ENCODE peak calls at places on chromosomes 12 and 14, in eight cellular contexts. E is GM13976; L is tibial nerve; G is endothelial cell; Y is CD8-positive, alpha-beta T cell; K is psoas muscle; Q is IMR-90; N is fibroblast of pulmonary artery. F is an unnamed sample.

GRCh38 chr12:120466560-120467315 is 2.8 kb downstream of the SRSF9 start:
- DNase-seq in E (no peak), L (no peak), G (peak), Y (no peak), K (peak), Q (peak), N (peak), F (peak)

GRCh38 chr14:105197274-105197673 is 16.2 kb upstream of the NUDT14 start:
- DNase-seq in E (no peak), L (no peak), G (no peak), Y (no peak), K (no peak), Q (peak), N (peak), F (peak)

GRCh38 chr12:47709277-47710048 is 3.6 kb upstream of the RPAP3 start:
- DNase-seq in E (no peak), L (no peak), G (no peak), Y (no peak), K (no peak), Q (peak), N (no peak), F (no peak)

GRCh38 chr14:100065942-100066574 is 836 bp downstream of the EVL start:
- DNase-seq in E (peak), L (no peak), G (no peak), Y (peak), K (no peak), Q (no peak), N (no peak), F (no peak)

GRCh38 chr12:25482637-25483036 is 70.4 kb downstream of the LMNTD1 start:
- DNase-seq in E (no peak), L (no peak), G (no peak), Y (no peak), K (no peak), Q (no peak), N (no peak), F (no peak)

GRCh38 chr12:6653987-6654386 is 6.8 kb upstream of the ACRBP start:
- DNase-seq in E (no peak), L (no peak), G (no peak), Y (no peak), K (no peak), Q (no peak), N (no peak), F (no peak)

GRCh38 chr12:48067250-48067938 is 38.5 kb downstream of the SENP1 start:
- DNase-seq in E (peak), L (no peak), G (no peak), Y (no peak), K (no peak), Q (no peak), N (no peak), F (no peak)

GRCh38 chr14:95609398-95609990 is 74.6 kb downstream of the GLRX5 start:
- DNase-seq in E (peak), L (no peak), G (peak), Y (no peak), K (no peak), Q (peak), N (peak), F (peak)

GRCh38 chr12:76836633-76837032 is 42.2 kb downstream of the CSRP2 start:
- DNase-seq in E (no peak), L (no peak), G (no peak), Y (no peak), K (no peak), Q (no peak), N (no peak), F (no peak)

GRCh38 chr12:124744659-124745467 is 118.8 kb downstream of the SCARB1 start:
- DNase-seq in E (no peak), L (no peak), G (no peak), Y (no peak), K (no peak), Q (no peak), N (no peak), F (no peak)

GRCh38 chr12:40106655-40107054 is 774 bp upstream of the SLC2A13 start:
- DNase-seq in E (no peak), L (no peak), G (no peak), Y (no peak), K (no peak), Q (no peak), N (no peak), F (peak)

GRCh38 chr14:64938972-64939816 is 3.4 kb downstream of the GPX2 start:
- DNase-seq in E (no peak), L (no peak), G (no peak), Y (no peak), K (no peak), Q (no peak), N (no peak), F (no peak)

GRCh38 chr12:22744197-22744596 is 119.2 kb downstream of the ETNK1 start:
- DNase-seq in E (no peak), L (no peak), G (no peak), Y (no peak), K (no peak), Q (no peak), N (no peak), F (no peak)

GRCh38 chr12:22743700-22744099 is 118.7 kb downstream of the ETNK1 start:
- DNase-seq in E (no peak), L (no peak), G (no peak), Y (no peak), K (no peak), Q (no peak), N (no peak), F (no peak)

GRCh38 chr12:22738945-22739344 is 114.0 kb downstream of the ETNK1 start:
- DNase-seq in E (no peak), L (no peak), G (no peak), Y (no peak), K (no peak), Q (no peak), N (no peak), F (peak)

GRCh38 chr12:22746720-22747119 is 121.7 kb downstream of the ETNK1 start:
- DNase-seq in E (no peak), L (no peak), G (no peak), Y (no peak), K (no peak), Q (no peak), N (no peak), F (no peak)

GRCh38 chr12:22740656-22741350 is 115.8 kb downstream of the ETNK1 start:
- DNase-seq in E (no peak), L (no peak), G (no peak), Y (no peak), K (no peak), Q (no peak), N (no peak), F (no peak)
- TF ChIP-seq CTCF in E (no peak), L (no peak), G (no peak), Y (no peak), K (no peak), Q (no peak), N (no peak), F (no peak)

GRCh38 chr14:51239813-51240803 is at the start of gene TMX1:
- DNase-seq in E (peak), L (peak), G (peak), Y (peak), K (peak), Q (peak), N (peak), F (peak)
- TF ChIP-seq CTCF in E (no peak), L (no peak), G (no peak), Y (no peak), K (peak), Q (peak), N (no peak), F (no peak)

GRCh38 chr12:100672075-100672592 is 98.7 kb downstream of the GAS2L3 start:
- DNase-seq in E (peak), L (no peak), G (peak), Y (no peak), K (no peak), Q (no peak), N (no peak), F (no peak)
- TF ChIP-seq CTCF in E (peak), L (peak), G (peak), Y (no peak), K (peak), Q (peak), N (peak), F (peak)

GRCh38 chr12:100234591-100235304 is 32.1 kb downstream of the DEPDC4 start:
- DNase-seq in E (peak), L (no peak), G (no peak), Y (no peak), K (no peak), Q (peak), N (peak), F (peak)

GRCh38 chr12:100234166-100234565 is 32.7 kb downstream of the DEPDC4 start:
- DNase-seq in E (no peak), L (no peak), G (no peak), Y (no peak), K (no peak), Q (peak), N (peak), F (peak)

GRCh38 chr12:100229876-100230275 is 29.3 kb downstream of the ACTR6 start:
- DNase-seq in E (no peak), L (no peak), G (no peak), Y (no peak), K (no peak), Q (no peak), N (no peak), F (no peak)

GRCh38 chr12:100225491-100225890 is 24.9 kb downstream of the ACTR6 start:
- DNase-seq in E (no peak), L (no peak), G (no peak), Y (no peak), K (no peak), Q (no peak), N (no peak), F (no peak)

DNA sequence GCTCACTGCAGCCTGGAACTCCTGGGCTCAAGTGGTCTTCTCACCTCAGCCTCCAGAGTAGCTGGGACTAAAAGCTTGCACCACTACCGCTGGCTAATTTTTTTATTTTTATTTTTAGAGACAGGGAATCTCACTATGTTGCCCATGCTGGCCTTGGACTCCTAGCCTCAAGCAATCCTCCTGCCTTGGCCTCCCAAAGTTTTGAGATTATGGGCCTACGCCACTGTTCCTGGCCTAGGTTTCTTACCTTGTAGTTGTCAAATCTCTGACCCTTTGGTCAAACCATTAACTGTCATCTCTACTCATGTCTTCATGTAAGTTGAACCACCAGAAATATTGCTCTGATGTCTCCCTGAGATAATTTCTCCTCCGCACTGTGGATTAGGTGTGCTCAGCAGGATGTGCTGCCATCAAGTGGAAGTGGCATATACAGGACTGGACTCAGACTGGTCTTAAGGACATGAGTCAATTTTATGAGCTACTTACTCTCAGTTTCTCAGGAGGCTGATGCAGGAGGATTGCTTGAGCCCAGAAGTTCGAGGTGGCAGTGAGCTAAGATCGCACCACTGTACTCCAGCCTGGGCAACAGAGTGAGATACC is 28.5 kb downstream of the ACTR6 start:
- DNase-seq in E (no peak), L (no peak), G (no peak), Y (no peak), K (no peak), Q (peak), N (peak), F (peak)
- TF ChIP-seq CTCF in E (no peak), L (no peak), G (no peak), Y (no peak), K (no peak), Q (peak), N (peak), F (no peak)

DNA sequence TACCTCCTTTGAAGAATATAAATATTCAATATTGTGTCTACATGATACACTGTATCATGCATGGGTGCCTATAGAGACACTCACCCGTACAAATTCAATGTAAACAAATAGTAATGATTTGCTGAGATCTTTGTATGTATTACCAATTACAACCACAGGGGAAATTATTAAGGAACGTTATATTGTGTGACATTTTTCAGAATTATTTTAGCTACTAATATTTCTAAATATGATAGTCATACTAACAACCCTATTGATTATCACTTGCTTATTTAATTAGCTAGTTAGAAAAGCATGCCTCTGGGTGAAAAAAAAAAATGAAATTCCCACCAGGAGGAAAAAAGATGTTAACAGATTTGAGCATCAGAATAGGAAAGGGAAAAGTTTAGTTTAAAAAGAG is 2.1 kb downstream of the SOX5 start:
- DNase-seq in E (no peak), L (no peak), G (no peak), Y (no peak), K (no peak), Q (no peak), N (no peak), F (no peak)
- TF ChIP-seq CTCF in E (no peak), L (no peak), G (peak), Y (no peak), K (no peak), Q (no peak), N (no peak), F (no peak)

GRCh38 chr12:61654698-61655097 is 605.5 kb upstream of the USP15 start:
- DNase-seq in E (no peak), L (no peak), G (no peak), Y (no peak), K (no peak), Q (no peak), N (no peak), F (no peak)
- TF ChIP-seq CTCF in E (no peak), L (no peak), G (no peak), Y (no peak), K (no peak), Q (no peak), N (no peak), F (no peak)

GRCh38 chr14:37197421-37198272 is at the start of gene MIPOL1:
- DNase-seq in E (no peak), L (peak), G (peak), Y (no peak), K (peak), Q (peak), N (peak), F (peak)
- TF ChIP-seq CTCF in E (no peak), L (no peak), G (no peak), Y (no peak), K (peak), Q (peak), N (peak), F (peak)

DNA sequence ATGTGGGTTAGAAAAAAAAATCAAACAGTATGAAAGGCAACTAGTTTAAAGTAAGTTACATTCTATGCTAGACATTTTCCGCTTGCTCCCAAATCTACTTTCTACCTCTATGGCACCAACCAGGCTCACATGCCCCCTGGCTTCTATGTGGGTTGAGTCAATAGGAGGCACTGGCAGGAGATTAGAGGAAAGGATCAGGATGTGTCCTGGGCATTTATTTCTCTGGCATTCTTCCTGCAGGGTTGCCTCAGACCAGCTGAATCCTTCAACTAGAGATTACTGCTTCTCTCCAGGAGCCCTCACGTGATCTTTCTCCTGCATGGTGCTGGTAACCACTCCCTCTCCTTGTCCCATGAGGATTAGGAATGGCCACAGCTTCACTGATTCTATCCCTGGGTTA is 14.9 kb upstream of the CCDC60 start:
- DNase-seq in E (no peak), L (no peak), G (no peak), Y (no peak), K (no peak), Q (no peak), N (no peak), F (no peak)
- TF ChIP-seq CTCF in E (no peak), L (no peak), G (no peak), Y (no peak), K (no peak), Q (no peak), N (no peak), F (no peak)

GRCh38 chr14:22658951-22659350 is 14.8 kb upstream of the OR6J1 start:
- DNase-seq in E (no peak), L (no peak), G (no peak), Y (no peak), K (no peak), Q (no peak), N (no peak), F (no peak)

GRCh38 chr14:22656226-22656625 is 12.1 kb upstream of the OR6J1 start:
- DNase-seq in E (no peak), L (no peak), G (no peak), Y (no peak), K (no peak), Q (no peak), N (peak), F (no peak)

GRCh38 chr14:22656945-22657711 is 13.0 kb upstream of the OR6J1 start:
- DNase-seq in E (no peak), L (no peak), G (no peak), Y (no peak), K (no peak), Q (peak), N (peak), F (peak)

GRCh38 chr14:22660654-22661053 is 16.5 kb upstream of the OR6J1 start:
- DNase-seq in E (no peak), L (no peak), G (no peak), Y (no peak), K (no peak), Q (no peak), N (no peak), F (no peak)

DNA sequence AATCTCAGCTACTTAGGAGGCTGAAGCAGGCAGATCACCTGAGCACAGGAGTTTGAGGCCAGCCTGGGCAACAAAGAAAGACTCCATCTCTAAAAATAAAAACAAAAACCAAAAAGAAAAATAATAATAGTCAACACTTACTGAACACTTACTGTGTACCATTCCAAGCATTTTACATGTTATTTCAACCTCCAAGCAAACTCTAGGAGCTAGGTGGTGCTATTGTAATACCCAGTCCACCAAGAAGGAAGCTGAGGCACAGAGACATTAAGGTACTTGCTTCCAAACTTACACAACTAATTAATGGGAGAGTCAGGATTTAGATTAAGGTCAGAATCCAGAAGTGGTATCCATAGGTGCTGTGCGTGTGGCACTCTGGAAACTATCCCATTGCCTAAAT is 13.7 kb upstream of the OR6J1 start:
- DNase-seq in E (peak), L (no peak), G (no peak), Y (no peak), K (no peak), Q (peak), N (peak), F (peak)
- TF ChIP-seq CTCF in E (peak), L (no peak), G (no peak), Y (no peak), K (peak), Q (peak), N (peak), F (peak)

DNA sequence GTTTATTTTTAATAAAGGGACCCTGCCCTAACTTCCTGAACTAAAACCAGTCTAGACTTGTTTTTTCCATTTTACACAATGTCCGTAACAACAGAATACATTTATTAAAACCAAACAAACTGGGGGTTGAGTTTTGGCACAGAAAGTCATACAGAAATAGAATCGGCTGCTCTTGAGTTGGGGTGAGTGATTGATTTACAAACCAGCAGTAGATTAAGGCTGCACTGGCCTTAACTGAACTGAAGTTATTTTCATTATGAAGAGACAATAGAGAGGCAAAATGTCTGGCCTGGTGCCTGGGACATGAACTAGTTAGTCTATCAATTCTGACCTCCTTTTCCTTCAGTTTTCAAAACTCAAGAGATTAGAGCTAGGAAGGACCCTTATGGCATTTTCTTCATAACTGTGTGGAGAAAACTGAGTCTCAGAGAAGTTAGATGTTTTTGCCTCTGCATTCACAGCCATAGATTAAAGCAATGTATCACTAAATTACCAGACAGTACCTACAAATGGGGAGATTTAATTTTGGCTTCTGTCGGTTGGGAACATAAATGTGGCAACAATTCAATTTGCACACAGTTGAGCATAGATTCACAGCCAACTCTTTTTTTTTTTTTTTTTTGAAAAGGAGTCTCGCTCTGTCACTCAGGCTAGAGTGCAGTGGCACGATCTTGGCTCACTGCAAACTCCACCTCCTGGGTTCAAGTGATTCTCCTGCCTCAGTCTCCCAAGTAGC is 19.8 kb upstream of the MGP start:
- DNase-seq in E (no peak), L (no peak), G (no peak), Y (no peak), K (no peak), Q (no peak), N (peak), F (peak)
- TF ChIP-seq CTCF in E (no peak), L (no peak), G (no peak), Y (no peak), K (no peak), Q (no peak), N (no peak), F (no peak)